ENCODE peak calls at places on chromosome 15, in four cellular contexts. E is K562, I is HepG2, D is GM12878. Z is an unnamed sample.
A peak's percentile ranks its signal among the peaks of the same experiment; 100 is the strongest.

GRCh38 chr15:33140326-33140725 is 54.2 kb downstream of the FMN1 start:
- DNase-seq in D (no peak), E (no peak), I (no peak), Z (no peak)

GRCh38 chr15:43329222-43329959 is 982 bp downstream of the LCMT2 start:
- DNase-seq in I (no peak), E (peak; percentile 21), D (no peak), Z (peak; percentile 59)

GRCh38 chr15:51924146-51925068 is 47.2 kb downstream of the LEO1 start:
- DNase-seq in D (no peak), E (no peak), I (no peak), Z (peak; percentile 55)

GRCh38 chr15:43775411-43775965 is 1.3 kb downstream of the ELL3 start:
- DNase-seq in E (no peak), D (no peak), I (peak; percentile 79), Z (peak; percentile 31)

GRCh38 chr15:73802336-73803105 is 49.4 kb upstream of the INSYN1 start:
- DNase-seq in D (no peak), E (no peak), I (no peak), Z (no peak)

GRCh38 chr15:101221858-101222257 is 30.0 kb downstream of the CHSY1 start:
- DNase-seq in D (no peak), I (peak; percentile 72), E (no peak), Z (no peak)

GRCh38 chr15:51095681-51096331 is 1.1 kb upstream of the TNFAIP8L3 start:
- DNase-seq in D (no peak), E (no peak), I (no peak), Z (no peak)

GRCh38 chr15:74252291-74253080 is 16.4 kb downstream of the CCDC33 start:
- DNase-seq in D (no peak), E (no peak), I (no peak), Z (no peak)

GRCh38 chr15:56038015-56038414 is 44.6 kb upstream of the NEDD4 start:
- DNase-seq in I (no peak), D (no peak), E (no peak), Z (no peak)

GRCh38 chr15:73988075-73988969 is 3.8 kb downstream of the STOML1 start:
- DNase-seq in I (no peak), E (no peak), D (no peak), Z (no peak)

GRCh38 chr15:91981802-91982201 is 128.3 kb downstream of the SLCO3A1 start:
- DNase-seq in D (no peak), E (no peak), I (no peak), Z (no peak)

GRCh38 chr15:36951747-36952247 is 148.6 kb downstream of the MEIS2 start:
- DNase-seq in D (no peak), E (peak; percentile 46), I (no peak), Z (no peak)

GRCh38 chr15:67224889-67225288 is 29.6 kb downstream of the AAGAB start:
- DNase-seq in I (no peak), E (no peak), D (no peak), Z (no peak)

GRCh38 chr15:41096178-41096577 is 19.9 kb downstream of the INO80 start:
- DNase-seq in E (peak; percentile 24), I (no peak), D (no peak), Z (no peak)

GRCh38 chr15:31397851-31398661 is 71.4 kb downstream of the KLF13 start:
- DNase-seq in E (peak; percentile 4), I (no peak), D (no peak), Z (no peak)

GRCh38 chr15:50166216-50166615 is 15.8 kb upstream of the SLC27A2 start:
- DNase-seq in E (no peak), I (no peak), D (no peak), Z (no peak)

GRCh38 chr15:79433610-79434009 is 1.5 kb downstream of the MINAR1 start:
- DNase-seq in E (no peak), D (no peak), I (no peak), Z (peak; percentile 59)

GRCh38 chr15:82647045-82647834 is at the start of gene CPEB1:
- DNase-seq in I (no peak), D (no peak), E (peak; percentile 90), Z (no peak)

GRCh38 chr15:82649226-82649999 is 2.2 kb upstream of the CPEB1 start:
- DNase-seq in D (peak; percentile 33), E (peak; percentile 33), I (no peak), Z (no peak)

GRCh38 chr15:82648257-82649103 is 1.3 kb upstream of the CPEB1 start:
- DNase-seq in E (no peak), D (no peak), I (no peak), Z (no peak)

GRCh38 chr15:82646250-82647044 is 716 bp downstream of the CPEB1 start:
- DNase-seq in E (peak; percentile 77), D (no peak), I (no peak), Z (peak; percentile 76)

GRCh38 chr15:82647835-82648256 is 683 bp upstream of the CPEB1 start:
- DNase-seq in D (no peak), E (peak; percentile 83), I (no peak), Z (no peak)
- TF ChIP-seq ZNF274 in D (no peak), E (no peak), I (no peak), Z (no peak)

DNA sequence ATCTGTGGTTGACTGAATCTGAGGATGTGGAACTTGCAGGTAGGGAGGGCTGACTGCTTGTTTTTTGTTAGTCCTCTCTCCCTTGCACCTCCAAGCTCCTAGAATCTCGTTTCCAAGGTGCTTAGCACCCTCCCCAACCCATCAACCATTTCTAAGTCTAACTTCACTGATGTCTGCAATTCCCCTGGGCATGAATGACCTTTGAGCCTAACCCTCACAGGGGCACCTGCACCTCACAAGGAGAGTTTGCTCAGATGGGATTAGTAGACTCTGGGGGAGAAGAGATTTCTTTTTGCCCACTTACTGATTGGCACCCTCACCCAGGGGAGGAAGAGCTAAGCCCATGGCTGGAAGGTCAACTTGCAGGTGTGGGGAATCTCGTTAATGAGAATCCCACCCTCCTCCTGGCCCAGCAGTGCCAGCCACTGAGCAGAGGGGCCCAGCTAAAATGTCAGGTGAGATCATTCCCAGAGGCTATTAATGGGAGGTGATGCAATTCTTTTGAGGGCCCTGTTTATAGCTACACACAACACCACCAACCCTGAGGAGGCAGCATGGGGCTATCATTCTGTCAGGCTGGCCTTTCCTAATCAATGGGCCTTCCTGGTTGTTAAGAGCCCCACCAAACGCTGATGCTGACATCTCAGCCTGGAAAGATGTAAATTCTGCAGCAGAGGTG is 81.6 kb upstream of the HERC1 start:
- DNase-seq in E (no peak), I (no peak), D (no peak), Z (no peak)
- TF ChIP-seq HDAC6 in E (no peak), I (no peak), D (no peak), Z (no peak)

GRCh38 chr15:90519688-90520087 is 10.0 kb upstream of the CRTC3 start:
- DNase-seq in D (no peak), I (no peak), E (no peak), Z (no peak)
- TF ChIP-seq TAF1 in D (no peak), I (no peak), E (no peak), Z (no peak)

GRCh38 chr15:90316139-90316538 is 35.9 kb upstream of the ZNF774 start:
- DNase-seq in I (no peak), E (no peak), D (no peak), Z (peak; percentile 10)
- TF ChIP-seq ZNF274 in I (no peak), E (no peak), D (no peak), Z (no peak)

GRCh38 chr15:35126236-35126635 is 41.1 kb upstream of the NANOGP8 start:
- DNase-seq in I (no peak), E (no peak), D (no peak), Z (no peak)
- TF ChIP-seq HDAC6 in I (no peak), E (no peak), D (no peak), Z (no peak)

GRCh38 chr15:22916606-22917350 is 63.4 kb downstream of the CYFIP1 start:
- DNase-seq in E (no peak), D (no peak), I (no peak), Z (no peak)

GRCh38 chr15:22918056-22918455 is 62.1 kb downstream of the CYFIP1 start:
- DNase-seq in I (no peak), D (no peak), E (no peak), Z (no peak)

GRCh38 chr15:22917556-22917955 is 62.6 kb downstream of the CYFIP1 start:
- DNase-seq in I (no peak), D (no peak), E (no peak), Z (no peak)

GRCh38 chr15:22918596-22919140 is 61.5 kb downstream of the CYFIP1 start:
- DNase-seq in I (no peak), E (no peak), D (no peak), Z (no peak)

DNA sequence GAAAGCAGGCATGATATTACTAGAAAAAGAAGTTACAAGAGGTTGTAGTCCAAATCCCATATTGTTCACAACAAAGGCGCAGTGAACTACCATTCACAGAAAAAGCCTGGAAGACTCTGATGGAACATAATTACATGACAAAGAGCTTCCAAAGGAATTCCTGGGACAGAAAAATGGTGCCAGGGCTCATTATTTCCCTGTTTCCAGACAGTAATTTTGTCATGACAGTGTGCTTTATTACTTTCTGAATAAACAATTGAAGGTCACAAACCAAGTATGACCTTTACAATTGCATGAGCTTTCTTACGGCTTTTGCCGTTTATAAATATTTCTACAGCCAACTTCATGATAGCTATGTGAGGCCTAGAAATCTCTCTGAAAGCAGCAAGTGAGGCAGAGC is 61.0 kb downstream of the CYFIP1 start:
- DNase-seq in D (no peak), E (no peak), I (no peak), Z (no peak)
- TF ChIP-seq TAF1 in D (no peak), E (no peak), I (no peak), Z (no peak)

GRCh38 chr15:66100761-66101160 is 152.8 kb downstream of the MEGF11 start:
- DNase-seq in D (no peak), I (no peak), E (no peak), Z (no peak)
- TF ChIP-seq ZNF274 in D (no peak), I (no peak), E (no peak), Z (no peak)

GRCh38 chr15:22978691-22979068 is 1.5 kb downstream of the CYFIP1 start:
- DNase-seq in D (no peak), E (no peak), I (no peak), Z (no peak)

GRCh38 chr15:22981336-22981840 is 1.2 kb upstream of the CYFIP1 start:
- DNase-seq in E (no peak), I (no peak), D (no peak), Z (no peak)

GRCh38 chr15:22979069-22979698 is 984 bp downstream of the CYFIP1 start:
- DNase-seq in D (no peak), E (peak; percentile 51), I (peak; percentile 36), Z (no peak)

GRCh38 chr15:22980189-22981136 is at the start of gene CYFIP1:
- DNase-seq in I (peak; percentile 68), E (peak; percentile 85), D (no peak), Z (peak; percentile 15)

DNA sequence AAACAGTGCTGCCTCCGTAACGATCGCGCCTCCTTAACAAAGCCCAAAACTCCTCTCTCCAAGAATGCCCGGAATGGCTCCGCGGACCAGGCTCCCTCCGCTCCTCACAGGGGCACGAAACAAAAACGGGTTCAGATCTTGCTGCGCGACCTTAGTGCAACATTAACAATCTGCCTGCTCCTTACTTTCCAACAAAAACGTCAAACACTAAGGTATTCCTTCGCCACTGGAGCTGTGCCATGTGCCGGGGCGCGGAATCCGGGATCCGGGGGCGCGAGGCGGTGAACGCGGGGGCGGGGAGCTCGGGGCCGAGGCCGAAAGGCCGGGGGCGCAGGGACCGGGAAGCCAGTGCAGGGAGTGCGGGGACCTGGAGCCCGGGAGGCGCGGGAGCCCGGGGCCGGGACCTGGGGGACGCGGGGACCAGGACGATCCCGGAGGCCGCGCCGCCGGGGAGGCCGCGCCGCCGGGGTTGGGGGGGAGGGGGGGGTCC is 424 bp downstream of the CYFIP1 start:
- DNase-seq in D (no peak), E (no peak), I (no peak), Z (no peak)
- TF ChIP-seq HDAC6 in D (no peak), E (no peak), I (no peak), Z (no peak)